ENCODE peak calls at places on chromosomes 2 and 18, in ten cellular contexts. Z is psoas muscle, N is progenitor cell of endocrine pancreas, B is endothelial cell, U is lower lobe of right lung, L is fibroblast of the aortic adventitia, E is GM12865, R is glutamatergic neuron, P is fibroblast of mammary gland, Y is omental fat pad. C is an unnamed sample.

GRCh38 chr2:102660070-102660469 is 40.7 kb downstream of the SLC9A2 start:
- DNase-seq in Z (no peak), N (no peak), B (no peak), U (no peak), L (no peak), E (no peak), R (no peak), P (no peak), Y (no peak), C (no peak)

GRCh38 chr18:59051470-59052165 is 88.1 kb upstream of the SEC11C start:
- DNase-seq in Z (peak), N (no peak), B (no peak), U (no peak), L (peak), E (no peak), R (no peak), P (peak), Y (no peak), C (no peak)

GRCh38 chr2:127134235-127134634 is 27.3 kb upstream of the BIN1 start:
- DNase-seq in Z (no peak), N (no peak), B (no peak), U (no peak), L (no peak), E (no peak), R (no peak), P (no peak), Y (no peak), C (no peak)

GRCh38 chr2:119485336-119486110 is 38.8 kb downstream of the SCTR start:
- DNase-seq in Z (peak), N (no peak), B (no peak), U (no peak), L (no peak), E (no peak), R (no peak), P (no peak), Y (no peak), C (no peak)

GRCh38 chr2:111250448-111251030 is 129.8 kb downstream of the BCL2L11 start:
- DNase-seq in Z (no peak), N (no peak), B (no peak), U (no peak), L (peak), E (no peak), R (no peak), P (peak), Y (no peak), C (no peak)

GRCh38 chr2:239393401-239393940 is 7.3 kb downstream of the HDAC4 start:
- DNase-seq in Z (peak), N (no peak), B (no peak), U (peak), L (peak), E (no peak), R (peak), P (peak), Y (no peak), C (no peak)

GRCh38 chr2:30285758-30286157 is 54.4 kb downstream of the LBH start:
- DNase-seq in Z (no peak), N (no peak), B (no peak), U (no peak), L (no peak), E (no peak), R (no peak), P (no peak), Y (no peak), C (no peak)

GRCh38 chr2:134139615-134140014 is 114.3 kb upstream of the MGAT5 start:
- DNase-seq in Z (no peak), N (no peak), B (no peak), U (no peak), L (no peak), E (no peak), R (no peak), P (no peak), Y (no peak), C (no peak)

GRCh38 chr2:158204741-158205165 is 103.1 kb downstream of the UPP2 start:
- DNase-seq in Z (no peak), N (no peak), B (no peak), U (no peak), L (no peak), E (peak), R (no peak), P (peak), Y (no peak), C (no peak)

GRCh38 chr2:152466925-152467676 is 132.1 kb downstream of the FMNL2 start:
- DNase-seq in Z (no peak), N (no peak), B (no peak), U (no peak), L (peak), E (peak), R (no peak), P (peak), Y (no peak), C (no peak)

GRCh38 chr2:28895189-28895893 is 874 bp downstream of the WDR43 start:
- DNase-seq in Z (peak), N (no peak), B (no peak), U (no peak), L (peak), E (peak), R (peak), P (peak), Y (peak), C (no peak)

GRCh38 chr2:159290289-159290907 is 3.9 kb upstream of the WDSUB1 start:
- DNase-seq in Z (no peak), N (no peak), B (no peak), U (no peak), L (peak), E (peak), R (no peak), P (peak), Y (no peak), C (no peak)

GRCh38 chr2:201264472-201265173 is 4.3 kb downstream of the CASP8 start:
- DNase-seq in Z (no peak), N (no peak), B (no peak), U (no peak), L (no peak), E (no peak), R (no peak), P (peak), Y (no peak), C (no peak)

GRCh38 chr2:46270384-46270783 is 26.8 kb upstream of the EPAS1 start:
- DNase-seq in Z (no peak), N (no peak), B (no peak), U (no peak), L (peak), E (no peak), R (no peak), P (no peak), Y (no peak), C (no peak)

GRCh38 chr2:109527846-109528705 is 85.7 kb downstream of the SEPTIN10 start:
- DNase-seq in Z (no peak), N (no peak), B (no peak), U (no peak), L (no peak), E (no peak), R (no peak), P (no peak), Y (no peak), C (no peak)

GRCh38 chr2:51990684-51991083 is 958.8 kb upstream of the NRXN1 start:
- DNase-seq in Z (no peak), N (no peak), B (no peak), U (no peak), L (no peak), E (no peak), R (no peak), P (no peak), Y (no peak), C (no peak)

GRCh38 chr2:162888641-162889040 is 50.1 kb upstream of the KCNH7 start:
- DNase-seq in Z (no peak), N (no peak), B (no peak), U (no peak), L (no peak), E (no peak), R (no peak), P (no peak), Y (no peak), C (no peak)

GRCh38 chr2:16416651-16417050 is 249.0 kb downstream of the CYRIA start:
- DNase-seq in Z (no peak), N (no peak), B (no peak), U (no peak), L (no peak), E (no peak), R (no peak), P (no peak), Y (no peak), C (no peak)

GRCh38 chr2:70842401-70842800 is 6.8 kb upstream of the CD207 start:
- DNase-seq in Z (no peak), N (no peak), B (no peak), U (no peak), L (no peak), E (no peak), R (no peak), P (no peak), Y (no peak), C (no peak)

GRCh38 chr2:86753606-86754005 is 33.5 kb downstream of the RMND5A start:
- DNase-seq in Z (no peak), N (no peak), B (no peak), U (no peak), L (peak), E (no peak), R (no peak), P (no peak), Y (no peak), C (no peak)

GRCh38 chr2:90069290-90069894 is 1377.9 kb downstream of the RPIA start:
- DNase-seq in Z (peak), N (peak), B (peak), U (peak), L (peak), E (peak), R (peak), P (peak), Y (no peak), C (peak)

GRCh38 chr2:20216130-20217025 is 8.6 kb downstream of the SDC1 start:
- DNase-seq in Z (no peak), N (no peak), B (no peak), U (no peak), L (no peak), E (no peak), R (no peak), P (no peak), Y (no peak), C (no peak)

GRCh38 chr2:45636013-45636412 is 15.5 kb upstream of the PRKCE start:
- DNase-seq in Z (no peak), N (no peak), B (no peak), U (no peak), L (no peak), E (no peak), R (no peak), P (no peak), Y (no peak), C (no peak)

GRCh38 chr2:235458839-235459273 is 35.0 kb upstream of the AGAP1 start:
- DNase-seq in Z (no peak), N (no peak), B (peak), U (peak), L (peak), E (no peak), R (no peak), P (peak), Y (no peak), C (no peak)

GRCh38 chr2:132669854-132670103 is 226 bp downstream of the LYPD1 start:
- DNase-seq in Z (no peak), N (peak), B (peak), U (no peak), L (no peak), E (no peak), R (peak), P (no peak), Y (no peak), C (peak)

GRCh38 chr2:38376346-38376682 is 759 bp downstream of the ATL2 start:
- DNase-seq in Z (no peak), N (no peak), B (no peak), U (no peak), L (peak), E (peak), R (no peak), P (peak), Y (peak), C (no peak)

GRCh38 chr18:53193870-53194269 is 853.9 kb downstream of the DCC start:
- DNase-seq in Z (no peak), N (no peak), B (no peak), U (no peak), L (no peak), E (no peak), R (no peak), P (no peak), Y (no peak), C (no peak)

GRCh38 chr2:1487758-1488715 is 74.8 kb downstream of the TPO start:
- DNase-seq in Z (no peak), N (no peak), B (no peak), U (no peak), L (no peak), E (no peak), R (no peak), P (no peak), Y (no peak), C (no peak)

GRCh38 chr2:8803658-8804379 is 33.6 kb downstream of the KIDINS220 start:
- DNase-seq in Z (peak), N (no peak), B (no peak), U (no peak), L (peak), E (peak), R (no peak), P (peak), Y (no peak), C (no peak)

GRCh38 chr2:184067502-184067901 is 530.8 kb upstream of the ZNF804A start:
- DNase-seq in Z (no peak), N (no peak), B (peak), U (no peak), L (no peak), E (no peak), R (no peak), P (no peak), Y (no peak), C (no peak)
- TF ChIP-seq CTCF in Z (no peak), N (peak), B (no peak), U (no peak), L (no peak), E (no peak), R (no peak), P (no peak), Y (no peak), C (no peak)

GRCh38 chr2:175030380-175031271 is 25.4 kb upstream of the CHN1 start:
- DNase-seq in Z (peak), N (peak), B (peak), U (no peak), L (peak), E (peak), R (peak), P (peak), Y (no peak), C (peak)
- TF ChIP-seq CTCF in Z (peak), N (peak), B (no peak), U (no peak), L (peak), E (peak), R (peak), P (peak), Y (no peak), C (peak)

DNA sequence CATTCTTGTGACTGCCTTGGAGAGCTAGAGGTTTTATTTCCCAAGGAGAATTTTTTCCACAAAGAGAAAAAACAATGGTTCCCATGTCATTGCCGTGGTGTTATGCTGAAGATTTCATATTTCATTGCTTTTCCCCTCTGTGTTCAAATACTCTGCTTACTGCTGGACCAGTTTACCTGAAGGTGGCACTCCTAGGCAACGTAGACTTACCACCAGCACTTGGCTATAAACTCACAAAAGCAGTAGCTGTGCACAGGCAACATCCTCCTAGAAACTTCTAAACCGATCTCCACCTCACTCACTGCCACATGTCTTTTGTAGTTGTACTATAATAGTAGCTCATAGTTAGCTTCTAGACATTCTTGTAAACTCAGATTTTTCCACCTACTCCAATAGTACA is 1319.7 kb upstream of the CRIM1 start:
- DNase-seq in Z (no peak), N (no peak), B (no peak), U (no peak), L (no peak), E (no peak), R (no peak), P (no peak), Y (no peak), C (no peak)
- TF ChIP-seq CTCF in Z (no peak), N (peak), B (no peak), U (no peak), L (no peak), E (no peak), R (no peak), P (no peak), Y (no peak), C (no peak)

GRCh38 chr2:26049641-26050040 is 15.8 kb downstream of the RAB10 start:
- DNase-seq in Z (no peak), N (no peak), B (no peak), U (no peak), L (peak), E (no peak), R (no peak), P (no peak), Y (no peak), C (no peak)

GRCh38 chr2:26058390-26058789 is 24.5 kb downstream of the RAB10 start:
- DNase-seq in Z (no peak), N (no peak), B (no peak), U (no peak), L (no peak), E (no peak), R (no peak), P (no peak), Y (no peak), C (no peak)

GRCh38 chr2:26052731-26053130 is 18.8 kb downstream of the RAB10 start:
- DNase-seq in Z (no peak), N (no peak), B (no peak), U (no peak), L (no peak), E (no peak), R (no peak), P (no peak), Y (no peak), C (no peak)

GRCh38 chr2:26059542-26059941 is 25.7 kb downstream of the RAB10 start:
- DNase-seq in Z (no peak), N (no peak), B (no peak), U (no peak), L (peak), E (no peak), R (no peak), P (no peak), Y (no peak), C (no peak)

DNA sequence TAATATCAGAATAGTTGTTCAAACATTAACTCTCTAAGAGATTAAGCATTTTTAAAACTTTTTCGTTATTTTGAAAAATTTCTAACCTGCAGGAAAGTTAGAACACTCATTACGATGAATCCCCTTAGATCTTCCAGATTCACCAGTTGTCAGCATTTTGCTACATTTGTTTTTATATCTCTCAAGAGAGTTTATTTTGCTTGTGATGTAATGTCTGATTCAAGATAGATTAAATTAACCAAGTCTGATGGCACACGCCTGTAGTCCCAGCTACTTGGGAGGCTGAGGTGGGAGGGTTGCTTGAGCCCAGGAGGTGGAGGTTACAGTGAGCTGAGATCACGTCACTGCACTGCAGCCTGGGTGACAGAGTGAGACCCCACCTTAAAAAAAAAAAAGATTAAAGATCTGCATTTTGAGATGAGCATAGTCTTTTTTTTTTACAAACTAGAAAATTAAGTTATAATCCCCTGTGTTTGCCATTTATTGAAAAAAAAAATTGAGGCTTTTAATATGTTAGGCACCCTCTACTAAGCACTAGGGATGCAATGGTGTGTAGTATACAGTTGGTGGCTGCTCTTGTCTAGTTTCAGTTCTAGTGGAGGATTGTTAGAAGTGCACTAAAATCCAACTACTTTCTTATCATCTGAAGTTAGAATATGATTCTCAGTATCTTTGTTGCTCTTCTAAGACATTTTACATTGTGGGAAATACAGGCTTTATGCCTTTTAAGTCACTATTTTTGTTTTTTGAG is 20.9 kb downstream of the RAB10 start:
- DNase-seq in Z (no peak), N (no peak), B (no peak), U (no peak), L (peak), E (no peak), R (no peak), P (peak), Y (no peak), C (no peak)
- TF ChIP-seq CTCF in Z (no peak), N (no peak), B (no peak), U (no peak), L (no peak), E (no peak), R (no peak), P (no peak), Y (no peak), C (no peak)

GRCh38 chr18:27004056-27004829 is 138.7 kb upstream of the AQP4 start:
- DNase-seq in Z (no peak), N (no peak), B (no peak), U (no peak), L (peak), E (peak), R (no peak), P (peak), Y (no peak), C (no peak)
- TF ChIP-seq CTCF in Z (peak), N (peak), B (peak), U (peak), L (peak), E (peak), R (peak), P (peak), Y (no peak), C (no peak)

GRCh38 chr2:168890006-168890782 is at the start of gene SPC25:
- DNase-seq in Z (peak), N (peak), B (peak), U (peak), L (peak), E (peak), R (peak), P (peak), Y (peak), C (peak)
- TF ChIP-seq CTCF in Z (peak), N (no peak), B (no peak), U (no peak), L (peak), E (no peak), R (peak), P (no peak), Y (no peak), C (no peak)

GRCh38 chr2:206502729-206503128 is 59.4 kb downstream of the ADAM23 start:
- DNase-seq in Z (no peak), N (no peak), B (no peak), U (no peak), L (no peak), E (no peak), R (no peak), P (no peak), Y (no peak), C (no peak)
- TF ChIP-seq CTCF in Z (no peak), N (no peak), B (no peak), U (no peak), L (no peak), E (no peak), R (no peak), P (no peak), Y (no peak), C (no peak)

GRCh38 chr18:75309564-75309963 is 99.0 kb downstream of the TSHZ1 start:
- DNase-seq in Z (no peak), N (no peak), B (no peak), U (no peak), L (no peak), E (no peak), R (no peak), P (no peak), Y (no peak), C (no peak)
- TF ChIP-seq CTCF in Z (no peak), N (no peak), B (no peak), U (no peak), L (no peak), E (no peak), R (no peak), P (no peak), Y (no peak), C (no peak)

DNA sequence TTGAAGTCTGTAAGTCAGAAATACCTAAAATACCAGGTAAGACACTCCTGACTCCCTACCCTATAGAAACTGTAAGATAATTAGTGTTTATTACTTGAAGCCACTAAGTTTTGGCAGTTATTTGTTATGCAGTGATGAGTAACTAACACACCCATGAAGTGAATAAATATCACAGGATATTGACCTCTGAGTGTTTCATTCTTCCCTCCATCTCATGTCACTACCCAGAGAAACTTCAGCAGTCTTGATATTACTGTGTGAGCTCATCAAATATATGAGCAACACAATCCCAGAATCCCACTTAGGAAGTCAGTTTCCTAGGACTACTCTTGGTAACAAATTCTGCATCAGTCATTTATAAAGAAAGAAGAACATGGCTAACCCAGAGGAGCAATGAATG is 529.7 kb downstream of the FBXO15 start:
- DNase-seq in Z (no peak), N (no peak), B (no peak), U (no peak), L (no peak), E (no peak), R (no peak), P (peak), Y (no peak), C (no peak)
- TF ChIP-seq CTCF in Z (no peak), N (no peak), B (no peak), U (no peak), L (no peak), E (no peak), R (no peak), P (no peak), Y (no peak), C (no peak)